ENCODE peak calls at places on chromosomes 16 and 17, in six cellular contexts. L is CD8-positive, alpha-beta T cell; B is fibroblast of villous mesenchyme; F is upper lobe of left lung; P is heart right ventricle; X is AG09319. I is an unnamed sample.
A peak's percentile ranks its signal among the peaks of the same experiment; 100 is the strongest.

GRCh38 chr17:69450131-69450530 is 35.6 kb downstream of the MAP2K6 start:
- DNase-seq in L (no peak), B (no peak), F (no peak), P (no peak), X (no peak), I (no peak)

GRCh38 chr16:69465083-69465721 is 40.8 kb downstream of the CYB5B start:
- DNase-seq in L (no peak), B (peak; percentile 96), F (no peak), P (no peak), X (no peak), I (no peak)

GRCh38 chr16:31088459-31089183 is at the start of gene PRSS53:
- DNase-seq in L (no peak), B (no peak), F (no peak), P (no peak), X (no peak), I (no peak)

GRCh38 chr16:4689864-4690704 is 3.3 kb upstream of the NUDT16L1 start:
- DNase-seq in L (no peak), B (no peak), F (no peak), P (no peak), X (no peak), I (peak; percentile 88)

GRCh38 chr16:57134982-57135381 is 42.6 kb downstream of the CPNE2 start:
- DNase-seq in L (peak; percentile 33), B (no peak), F (no peak), P (no peak), X (no peak), I (peak; percentile 46)

GRCh38 chr16:84810518-84811273 is 9.1 kb upstream of the CRISPLD2 start:
- DNase-seq in L (no peak), B (peak; percentile 86), F (no peak), P (no peak), X (peak; percentile 78), I (no peak)

GRCh38 chr17:79082311-79083190 is 7.9 kb downstream of the ENGASE start:
- DNase-seq in L (peak; percentile 23), B (peak; percentile 26), F (peak; percentile 90), P (peak; percentile 46), X (no peak), I (peak; percentile 83)

GRCh38 chr17:63700528-63701441 is 860 bp upstream of the LIMD2 start:
- DNase-seq in L (peak; percentile 47), B (peak; percentile 45), F (peak; percentile 89), P (peak; percentile 70), X (no peak), I (no peak)

GRCh38 chr16:85048921-85049562 is 21.4 kb downstream of the KIAA0513 start:
- DNase-seq in L (no peak), B (no peak), F (no peak), P (no peak), X (no peak), I (no peak)

GRCh38 chr17:8176197-8176940 is at the start of gene TMEM107:
- DNase-seq in L (peak; percentile 83), B (peak; percentile 83), F (peak; percentile 96), P (peak; percentile 90), X (no peak), I (no peak)

GRCh38 chr17:35185849-35186248 is 8.3 kb downstream of the SLC35G3 start:
- DNase-seq in L (no peak), B (no peak), F (no peak), P (no peak), X (no peak), I (no peak)

GRCh38 chr17:64150237-64151015 is 20.5 kb upstream of the ERN1 start:
- DNase-seq in L (no peak), B (no peak), F (no peak), P (no peak), X (no peak), I (no peak)

GRCh38 chr16:17211797-17212196 is 259.0 kb downstream of the XYLT1 start:
- DNase-seq in L (no peak), B (no peak), F (no peak), P (no peak), X (no peak), I (no peak)

GRCh38 chr17:80812362-80813088 is 179.1 kb upstream of the CHMP6 start:
- DNase-seq in L (no peak), B (no peak), F (no peak), P (no peak), X (no peak), I (no peak)

GRCh38 chr17:78226752-78227454 is 4.5 kb upstream of the TMEM235 start:
- DNase-seq in L (no peak), B (no peak), F (no peak), P (no peak), X (no peak), I (no peak)

GRCh38 chr16:23699100-23699499 is 13.9 kb downstream of the ERN2 start:
- DNase-seq in L (no peak), B (no peak), F (no peak), P (no peak), X (no peak), I (no peak)

GRCh38 chr17:6456914-6457687 is 12.8 kb downstream of the PIMREG start:
- DNase-seq in L (no peak), B (peak; percentile 47), F (no peak), P (peak; percentile 30), X (peak; percentile 8), I (no peak)

GRCh38 chr17:62653831-62654829 is 26.7 kb downstream of the MRC2 start:
- DNase-seq in L (no peak), B (peak; percentile 93), F (peak; percentile 83), P (peak; percentile 76), X (peak; percentile 66), I (peak; percentile 68)

GRCh38 chr16:897701-898100 is 73.1 kb downstream of the LMF1 start:
- DNase-seq in L (no peak), B (no peak), F (peak; percentile 63), P (no peak), X (no peak), I (no peak)

GRCh38 chr16:79801550-79802090 is 201.1 kb upstream of the MAF start:
- DNase-seq in L (no peak), B (no peak), F (no peak), P (no peak), X (no peak), I (no peak)

GRCh38 chr17:29740017-29740416 is 117.3 kb upstream of the CORO6 start:
- DNase-seq in L (no peak), B (no peak), F (no peak), P (no peak), X (no peak), I (no peak)

DNA sequence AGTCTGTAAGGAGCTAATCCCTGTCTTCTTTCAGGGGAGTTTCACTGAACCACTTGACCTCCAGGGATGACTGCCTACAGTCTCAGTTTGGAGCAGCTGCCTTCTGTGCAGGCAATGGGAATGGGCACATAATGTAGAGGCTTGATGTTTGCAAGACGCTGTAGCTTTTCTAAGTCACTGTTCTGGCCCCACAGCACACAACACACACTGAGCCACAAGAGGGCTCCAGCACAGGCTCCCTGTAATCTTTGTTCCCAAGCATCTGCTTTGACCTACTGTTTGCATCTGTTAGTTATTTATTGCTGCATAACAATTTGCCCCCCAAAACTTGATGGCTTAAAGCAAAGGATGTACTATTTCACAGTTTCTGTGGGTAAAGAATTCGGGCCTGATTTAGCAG is 419.0 kb upstream of the ASIC2 start:
- DNase-seq in L (no peak), B (no peak), F (no peak), P (no peak), X (no peak), I (no peak)
- TF ChIP-seq CTCF in L (no peak), B (no peak), F (no peak), P (no peak), X (no peak), I (no peak)

GRCh38 chr17:16920628-16921020 is 51.3 kb downstream of the TNFRSF13B start:
- DNase-seq in L (no peak), B (no peak), F (no peak), P (no peak), X (no peak), I (no peak)

GRCh38 chr17:16923904-16924700 is 47.8 kb downstream of the TNFRSF13B start:
- DNase-seq in L (no peak), B (no peak), F (no peak), P (no peak), X (no peak), I (peak; percentile 75)

GRCh38 chr17:16924701-16925440 is 47.0 kb downstream of the TNFRSF13B start:
- DNase-seq in L (no peak), B (no peak), F (no peak), P (no peak), X (no peak), I (peak; percentile 52)

GRCh38 chr17:16923097-16923903 is 48.6 kb downstream of the TNFRSF13B start:
- DNase-seq in L (no peak), B (no peak), F (peak; percentile 66), P (no peak), X (no peak), I (peak; percentile 72)

DNA sequence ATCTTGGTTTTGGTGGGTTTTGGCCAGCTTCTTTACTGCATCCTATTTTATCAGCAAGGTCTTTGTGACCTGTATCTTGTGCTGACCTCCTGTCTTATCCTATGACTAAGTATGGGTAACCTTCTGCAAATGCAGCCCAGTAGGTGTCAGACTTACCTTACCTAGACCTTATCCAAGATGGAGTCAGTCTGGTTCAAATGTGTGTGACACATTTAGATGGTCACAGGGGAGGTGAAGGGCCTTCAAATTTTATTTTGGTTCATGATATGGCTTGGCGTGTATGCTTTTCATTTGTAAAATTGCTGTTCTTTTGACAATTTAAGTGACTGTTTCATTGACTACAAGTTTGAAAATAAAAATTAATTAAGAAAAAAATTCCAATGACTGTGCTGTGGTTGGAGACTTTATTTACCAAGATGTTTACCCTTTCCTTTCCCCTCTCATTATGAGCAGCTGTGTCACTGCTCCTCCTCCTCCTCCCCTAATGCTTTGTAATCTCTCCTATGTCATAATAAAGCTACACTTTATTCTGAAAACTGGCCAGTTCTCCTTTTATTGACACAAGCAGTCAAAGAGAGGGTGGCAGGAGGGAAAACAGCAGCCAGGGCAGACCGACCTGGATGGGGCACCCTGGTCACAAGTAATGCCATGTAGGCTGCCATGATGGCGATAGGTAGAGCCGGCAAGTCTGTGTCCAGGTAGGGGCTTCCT is 49.4 kb downstream of the TNFRSF13B start:
- DNase-seq in L (no peak), B (no peak), F (no peak), P (no peak), X (no peak), I (no peak)
- TF ChIP-seq CTCF in L (no peak), B (peak; percentile 23), F (no peak), P (no peak), X (no peak), I (peak; percentile 43)

GRCh38 chr17:48505788-48506187 is 25.0 kb downstream of the HOXB1 start:
- DNase-seq in L (no peak), B (peak; percentile 84), F (no peak), P (no peak), X (no peak), I (no peak)

GRCh38 chr17:48503747-48504146 is 27.1 kb downstream of the HOXB1 start:
- DNase-seq in L (no peak), B (peak; percentile 84), F (no peak), P (no peak), X (no peak), I (no peak)

GRCh38 chr17:48502901-48503300 is 27.9 kb downstream of the HOXB1 start:
- DNase-seq in L (no peak), B (peak; percentile 83), F (no peak), P (no peak), X (no peak), I (no peak)

GRCh38 chr17:48504953-48505352 is 25.9 kb downstream of the HOXB1 start:
- DNase-seq in L (no peak), B (no peak), F (no peak), P (no peak), X (no peak), I (no peak)

GRCh38 chr17:48506246-48506645 is 24.6 kb downstream of the HOXB1 start:
- DNase-seq in L (no peak), B (no peak), F (no peak), P (no peak), X (no peak), I (no peak)
- TF ChIP-seq CTCF in L (no peak), B (no peak), F (no peak), P (no peak), X (no peak), I (no peak)

GRCh38 chr16:71883849-71884638 is at the start of gene ZNF821:
- DNase-seq in L (peak; percentile 48), B (peak; percentile 71), F (peak; percentile 96), P (peak; percentile 80), X (no peak), I (no peak)
- TF ChIP-seq CTCF in L (no peak), B (peak; percentile 54), F (peak; percentile 51), P (peak; percentile 49), X (peak; percentile 31), I (peak; percentile 74)